ENCODE peak calls at places on chromosomes 4 and X, in eight cellular contexts. T is foreskin fibroblast; U is left cardiac atrium; W is cerebellum; R is T-helper 1 cell; M is G401; Z is stimulated activated CD8-positive, alpha-beta memory T cell treated with anti-CD3 and anti-CD28 coated beads, Interleukin-7, amount 100 ng/mL, for 24 hours; Q is activated CD8-positive, alpha-beta T cell treated with anti-CD3 and anti-CD28 coated beads, Interleukin-2, amount 10 ng/mL, durations not matched to agents 7 days and 5 days. V is an unnamed sample.

GRCh38 chr4:19880205-19880604 is 371.5 kb upstream of the SLIT2 start:
- DNase-seq in T (peak), U (peak), W (no peak), R (no peak), M (no peak), Z (no peak), Q (no peak), V (no peak)

GRCh38 chrX:153794897-153795816 is 689 bp downstream of the SSR4 start:
- DNase-seq in T (peak), U (no peak), W (no peak), R (no peak), M (no peak), Z (peak), Q (peak), V (no peak)

GRCh38 chr4:150149381-150149780 is 71.1 kb downstream of the DCLK2 start:
- DNase-seq in T (peak), U (no peak), W (no peak), R (no peak), M (no peak), Z (no peak), Q (no peak), V (no peak)

GRCh38 chr4:74531952-74532794 is 87.2 kb downstream of the AREG start:
- DNase-seq in T (peak), U (no peak), W (no peak), R (peak), M (peak), Z (no peak), Q (no peak), V (peak)

GRCh38 chrX:129959493-129959832 is 23.0 kb upstream of the BCORL1 start:
- DNase-seq in T (peak), U (no peak), W (no peak), R (no peak), M (no peak), Z (no peak), Q (no peak), V (no peak)

GRCh38 chr4:183610033-183610432 is 49.0 kb downstream of the RWDD4 start:
- DNase-seq in T (peak), U (no peak), W (no peak), R (no peak), M (no peak), Z (no peak), Q (no peak), V (no peak)

GRCh38 chr4:114597410-114598115 is 1.0 kb upstream of the UGT8 start:
- DNase-seq in T (no peak), U (no peak), W (peak), R (no peak), M (peak), Z (no peak), Q (no peak), V (no peak)

GRCh38 chrX:13428055-13428786 is 108.4 kb upstream of the ATXN3L start:
- DNase-seq in T (peak), U (no peak), W (peak), R (no peak), M (no peak), Z (no peak), Q (peak), V (peak)

GRCh38 chr4:3201718-3202702 is 46.9 kb upstream of the MSANTD1 start:
- DNase-seq in T (peak), U (no peak), W (no peak), R (peak), M (no peak), Z (peak), Q (peak), V (no peak)

GRCh38 chr4:13289391-13289790 is 194.7 kb downstream of the RAB28 start:
- DNase-seq in T (no peak), U (no peak), W (no peak), R (no peak), M (no peak), Z (no peak), Q (no peak), V (peak)

GRCh38 chr4:19455850-19456602 is 795.7 kb upstream of the SLIT2 start:
- DNase-seq in T (no peak), U (no peak), W (no peak), R (no peak), M (no peak), Z (no peak), Q (no peak), V (no peak)

GRCh38 chr4:26217961-26218676 is 102.7 kb upstream of the RBPJ start:
- DNase-seq in T (peak), U (peak), W (no peak), R (no peak), M (peak), Z (no peak), Q (no peak), V (no peak)